ENCODE peak calls at places on chromosomes 7 and 10, in four cellular contexts. Z is WTC11, N is K562, L is HepG2. A is an unnamed sample.

GRCh38 chr10:621981-622740 is 67.3 kb downstream of the DIP2C start:
- DNase-seq in Z (no peak), N (no peak), L (no peak), A (no peak)

GRCh38 chr7:55533050-55533728 is 39.1 kb downstream of the VOPP1 start:
- DNase-seq in Z (no peak), N (no peak), L (no peak), A (no peak)

GRCh38 chr10:16904619-16905018 is 87.4 kb upstream of the RSU1 start:
- DNase-seq in Z (no peak), N (no peak), L (no peak), A (no peak)

GRCh38 chr7:16657656-16658279 is 11.8 kb downstream of the BZW2 start:
- DNase-seq in Z (peak; percentile 39), N (peak; percentile 55), L (no peak), A (peak; percentile 77)

GRCh38 chr7:27364344-27364758 is 121.7 kb downstream of the EVX1 start:
- DNase-seq in Z (no peak), N (no peak), L (no peak), A (no peak)

GRCh38 chr10:29826221-29826620 is 191.4 kb upstream of the SVIL start:
- DNase-seq in Z (no peak), N (no peak), L (no peak), A (no peak)

GRCh38 chr10:124640538-124641231 is 103.5 kb downstream of the FAM53B start:
- DNase-seq in Z (no peak), N (peak; percentile 46), L (no peak), A (no peak)

GRCh38 chr10:1933215-1933614 is 195.9 kb upstream of the ADARB2 start:
- DNase-seq in Z (no peak), N (no peak), L (no peak), A (no peak)

GRCh38 chr10:5211696-5212095 is 15.1 kb downstream of the AKR1C4 start:
- DNase-seq in Z (no peak), N (no peak), L (no peak), A (no peak)

DNA sequence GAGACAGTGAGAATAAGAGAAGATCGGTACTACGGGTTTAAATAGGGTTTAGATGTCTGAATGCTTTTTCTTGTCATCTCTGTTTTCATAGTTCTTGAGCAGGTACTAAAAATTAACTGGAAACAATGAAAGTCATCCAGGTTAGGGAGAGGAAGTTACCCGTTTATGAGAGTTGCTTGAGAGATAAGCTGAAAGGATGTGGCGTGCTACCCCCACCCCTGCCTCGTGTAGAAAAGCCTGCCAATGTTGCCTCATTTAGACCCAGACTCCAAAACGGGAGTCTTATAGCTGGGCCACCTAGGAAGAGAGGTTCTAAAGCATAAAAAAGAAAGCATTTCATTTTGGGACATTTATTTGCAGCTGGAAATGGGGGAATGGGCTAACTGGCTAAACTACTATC is 10.2 kb downstream of the AKR1C4 start:
- DNase-seq in Z (no peak), N (no peak), L (no peak), A (no peak)
- TF ChIP-seq NR3C1 in Z (no peak), N (no peak), L (no peak), A (no peak)

GRCh38 chr10:33571616-33572015 is 237.1 kb upstream of the NRP1 start:
- DNase-seq in Z (no peak), N (no peak), L (no peak), A (no peak)
- TF ChIP-seq NR3C1 in Z (no peak), N (no peak), L (no peak), A (no peak)

DNA sequence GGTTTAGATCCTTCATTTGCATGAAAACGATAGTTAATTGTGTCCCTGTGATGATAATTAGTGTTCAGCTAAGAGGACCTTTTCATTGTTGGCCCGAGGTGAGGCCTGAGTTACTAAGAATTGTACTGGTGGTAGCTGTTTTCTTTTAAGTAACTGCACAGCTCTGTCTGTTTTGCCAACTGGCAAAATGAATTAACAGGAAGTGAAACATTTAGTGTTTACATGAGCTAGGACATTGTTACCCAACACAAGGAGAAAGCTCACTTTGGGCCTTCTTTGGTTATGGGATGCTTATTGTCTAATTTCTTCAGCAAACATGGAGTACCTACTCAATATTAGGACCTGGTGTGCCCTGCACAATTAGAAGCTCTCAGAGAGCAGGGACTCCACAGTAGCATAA is 764.6 kb downstream of the LRMDA start:
- DNase-seq in Z (no peak), N (no peak), L (no peak), A (no peak)
- TF ChIP-seq NR3C1 in Z (no peak), N (no peak), L (no peak), A (no peak)

GRCh38 chr7:156056548-156056947 is 244.3 kb upstream of the SHH start:
- DNase-seq in Z (no peak), N (no peak), L (no peak), A (no peak)
- TF ChIP-seq NR3C1 in Z (no peak), N (no peak), L (no peak), A (no peak)

GRCh38 chr7:1054438-1055083 is 10.2 kb downstream of the GPR146 start:
- DNase-seq in Z (no peak), N (no peak), L (no peak), A (no peak)

GRCh38 chr7:1050956-1051690 is 6.8 kb downstream of the GPR146 start:
- DNase-seq in Z (no peak), N (no peak), L (no peak), A (no peak)

GRCh38 chr7:1052031-1052818 is 7.9 kb downstream of the GPR146 start:
- DNase-seq in Z (no peak), N (no peak), L (no peak), A (no peak)

GRCh38 chr7:1053816-1054370 is 9.5 kb downstream of the GPR146 start:
- DNase-seq in Z (no peak), N (no peak), L (no peak), A (no peak)

GRCh38 chr7:1053002-1053411 is 8.7 kb downstream of the GPR146 start:
- DNase-seq in Z (peak; percentile 49), N (no peak), L (no peak), A (no peak)
- TF ChIP-seq NR3C1 in Z (no peak), N (no peak), L (no peak), A (no peak)

GRCh38 chr7:105874055-105874454 is 2.3 kb downstream of the ATXN7L1 start:
- DNase-seq in Z (no peak), N (no peak), L (no peak), A (no peak)

GRCh38 chr7:105876091-105876963 is at the start of gene ATXN7L1:
- DNase-seq in Z (peak; percentile 95), N (peak; percentile 99), L (peak; percentile 92), A (peak; percentile 87)

GRCh38 chr7:105877736-105878135 is 1.3 kb upstream of the ATXN7L1 start:
- DNase-seq in Z (no peak), N (no peak), L (no peak), A (no peak)

GRCh38 chr7:105876964-105877601 is 684 bp upstream of the ATXN7L1 start:
- DNase-seq in Z (peak; percentile 66), N (peak; percentile 44), L (peak; percentile 60), A (peak; percentile 52)

GRCh38 chr7:105875505-105875904 is 894 bp downstream of the ATXN7L1 start:
- DNase-seq in Z (no peak), N (no peak), L (no peak), A (no peak)
- TF ChIP-seq NR3C1 in Z (no peak), N (no peak), L (no peak), A (no peak)

GRCh38 chr10:22599636-22600228 is 114.6 kb downstream of the PIP4K2A start:
- DNase-seq in Z (no peak), N (no peak), L (no peak), A (no peak)

GRCh38 chr10:22597142-22597541 is 117.2 kb downstream of the PIP4K2A start:
- DNase-seq in Z (no peak), N (no peak), L (no peak), A (no peak)

GRCh38 chr10:22598488-22598887 is 115.9 kb downstream of the PIP4K2A start:
- DNase-seq in Z (no peak), N (peak; percentile 23), L (no peak), A (no peak)

GRCh38 chr10:22600516-22600915 is 113.9 kb downstream of the PIP4K2A start:
- DNase-seq in Z (no peak), N (no peak), L (no peak), A (no peak)

DNA sequence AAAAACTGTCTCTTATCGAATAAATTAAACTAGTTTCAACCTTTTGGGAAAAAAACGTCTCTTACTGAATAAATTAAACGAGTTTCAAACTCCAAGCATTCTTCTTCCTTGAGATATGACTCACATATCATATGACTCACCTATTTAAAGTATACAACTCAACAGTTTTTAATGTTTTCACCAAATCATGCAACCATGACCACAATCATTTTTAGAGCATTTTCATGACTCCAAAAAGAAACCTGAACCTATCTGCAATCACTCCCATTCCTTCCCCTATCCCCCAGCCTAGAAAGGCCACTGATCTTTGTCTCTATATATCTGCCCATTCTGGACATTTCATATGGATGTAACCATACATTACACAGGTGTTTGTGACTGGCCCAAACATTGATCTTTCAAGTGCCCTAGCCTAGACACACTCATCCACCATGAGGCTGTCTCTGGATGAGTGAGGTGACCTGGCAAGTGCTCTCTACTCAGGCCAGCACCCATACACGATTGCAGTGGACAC is 115.3 kb downstream of the PIP4K2A start:
- DNase-seq in Z (no peak), N (peak; percentile 19), L (no peak), A (no peak)
- TF ChIP-seq NR3C1 in Z (no peak), N (no peak), L (no peak), A (no peak)

DNA sequence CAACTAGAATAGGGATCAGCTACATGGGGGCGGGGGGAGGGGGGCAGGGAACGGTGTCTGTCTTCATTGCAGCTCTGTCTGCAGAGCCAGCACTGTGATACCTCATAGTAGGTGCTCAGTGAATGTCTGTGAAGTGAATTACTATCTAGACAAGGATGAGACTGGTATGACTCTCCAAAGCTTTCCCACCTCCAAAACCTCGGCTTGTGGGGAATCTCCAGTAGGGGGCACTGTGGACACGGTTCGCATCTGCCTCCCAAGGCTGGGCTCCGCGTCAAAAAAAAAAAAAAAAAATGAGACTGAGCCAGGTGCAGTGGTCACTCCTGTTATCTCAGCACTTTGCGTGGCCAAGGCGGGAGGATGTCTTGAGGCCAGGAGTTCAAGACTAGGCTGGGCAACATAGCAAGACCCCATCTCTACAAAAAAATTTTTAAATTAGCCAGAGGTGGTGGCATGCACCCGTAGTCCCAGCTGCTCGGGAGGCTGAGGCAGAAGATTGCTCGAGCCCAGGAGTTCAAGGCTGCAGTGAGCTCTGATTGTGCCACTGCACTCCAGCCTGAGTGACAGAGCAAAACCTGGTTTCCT is 9.6 kb downstream of the TRIM56 start:
- DNase-seq in Z (peak; percentile 78), N (peak; percentile 76), L (peak; percentile 58), A (peak; percentile 79)
- TF ChIP-seq NR3C1 in Z (no peak), N (no peak), L (no peak), A (no peak)

DNA sequence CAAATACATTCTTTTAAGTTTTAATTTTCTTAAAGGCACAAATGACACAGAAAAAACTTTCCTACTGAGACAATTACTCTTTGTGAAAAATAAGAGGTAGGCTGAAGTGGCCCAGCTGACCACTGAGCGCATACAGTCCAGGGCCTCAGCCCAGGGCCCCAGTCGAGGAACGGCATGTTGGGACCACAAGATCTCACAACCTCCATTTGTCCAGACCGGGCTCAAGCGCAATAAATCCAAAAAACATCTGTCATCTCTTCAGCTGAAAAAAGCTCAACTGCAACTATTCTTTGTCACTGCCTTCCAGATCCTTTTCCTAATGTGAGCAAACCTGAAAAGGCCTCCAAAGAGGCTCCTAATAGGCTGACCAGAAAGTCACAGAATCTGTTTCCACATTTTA is 165.8 kb downstream of the SRPK2 start:
- DNase-seq in Z (no peak), N (no peak), L (no peak), A (no peak)
- TF ChIP-seq NR3C1 in Z (no peak), N (no peak), L (no peak), A (no peak)

GRCh38 chr7:19113001-19113349 is 4.5 kb downstream of the TWIST1 start:
- DNase-seq in Z (no peak), N (no peak), L (no peak), A (no peak)
- TF ChIP-seq NR3C1 in Z (no peak), N (no peak), L (no peak), A (no peak)